ENCODE peak calls at places on chromosome 4, in ten cellular contexts. L, P, U, H, C, E, Z, R, T and O are unnamed samples.

GRCh38 chr4:26069218-26069617 is 155.2 kb downstream of the SMIM20 start:
- DNase-seq in P (peak), R (no peak), L (no peak), C (no peak), U (no peak), T (peak), Z (no peak), H (peak), E (no peak), O (no peak)

GRCh38 chr4:5758741-5759140 is 47.7 kb downstream of the EVC start:
- DNase-seq in T (no peak), H (peak), U (no peak), P (no peak), R (no peak), L (no peak), E (no peak), Z (no peak), C (peak), O (no peak)

GRCh38 chr4:138275946-138276621 is 33.9 kb upstream of the SLC7A11 start:
- DNase-seq in C (peak), E (no peak), R (no peak), U (no peak), Z (no peak), P (no peak), T (no peak), H (peak), L (no peak), O (no peak)

GRCh38 chr4:38382492-38382891 is 281.5 kb upstream of the KLF3 start:
- DNase-seq in T (peak), P (no peak), Z (no peak), H (no peak), R (no peak), E (peak), L (no peak), U (no peak), C (no peak), O (peak)

GRCh38 chr4:7466215-7466614 is 31.5 kb upstream of the PSAPL1 start:
- DNase-seq in L (no peak), C (no peak), H (no peak), U (no peak), T (no peak), R (no peak), P (no peak), Z (no peak), E (no peak), O (no peak)

GRCh38 chr4:114077610-114078009 is 98.2 kb upstream of the ARSJ start:
- DNase-seq in H (peak), R (no peak), U (no peak), T (no peak), L (no peak), E (no peak), C (peak), Z (no peak), P (no peak), O (no peak)

GRCh38 chr4:22315643-22316042 is 200.2 kb downstream of the ADGRA3 start:
- DNase-seq in C (peak), L (no peak), Z (no peak), P (no peak), R (no peak), H (peak), T (peak), U (no peak), E (no peak), O (no peak)

GRCh38 chr4:46667790-46668189 is 241.3 kb downstream of the COX7B2 start:
- DNase-seq in R (no peak), L (no peak), H (no peak), E (no peak), T (peak), U (no peak), Z (no peak), C (no peak), P (no peak), O (no peak)

GRCh38 chr4:79678472-79679202 is 270.6 kb upstream of the GK2 start:
- DNase-seq in R (no peak), T (peak), E (no peak), C (no peak), P (no peak), U (no peak), L (no peak), Z (no peak), H (no peak), O (no peak)